ENCODE peak calls at places on chromosomes 6 and 20, in four cellular contexts. B is fibroblast of the aortic adventitia, X is NCI-H226, Z is amygdala. Q is an unnamed sample.

GRCh38 chr6:44284119-44284518 is 13.9 kb downstream of the TMEM151B start:
- DNase-seq in B (no peak), X (no peak), Z (no peak), Q (no peak)

GRCh38 chr6:37985355-37985754 is 165.8 kb downstream of the ZFAND3 start:
- DNase-seq in B (no peak), X (no peak), Z (no peak), Q (no peak)

GRCh38 chr20:59776059-59776603 is 157.3 kb downstream of the SYCP2 start:
- DNase-seq in B (no peak), X (no peak), Z (no peak), Q (no peak)

GRCh38 chr6:7912736-7913517 is 2.3 kb upstream of the TXNDC5 start:
- DNase-seq in B (peak; percentile 20), X (no peak), Z (no peak), Q (no peak)

GRCh38 chr6:110013396-110013795 is 35.3 kb downstream of the GPR6 start:
- DNase-seq in B (no peak), X (no peak), Z (no peak), Q (no peak)

GRCh38 chr6:113930183-113930582 is 40.8 kb downstream of the HDAC2 start:
- DNase-seq in B (no peak), X (no peak), Z (no peak), Q (no peak)

GRCh38 chr6:28634406-28634757 is 108.7 kb downstream of the GPX5 start:
- DNase-seq in B (no peak), X (no peak), Z (no peak), Q (no peak)

GRCh38 chr20:49352821-49353220 is 75.0 kb upstream of the ZNFX1 start:
- DNase-seq in B (no peak), X (no peak), Z (no peak), Q (no peak)

GRCh38 chr6:15082708-15083107 is 163.2 kb upstream of the JARID2 start:
- DNase-seq in B (no peak), X (no peak), Z (no peak), Q (no peak)

GRCh38 chr20:38357653-38358207 is 11.4 kb downstream of the LBP start:
- DNase-seq in B (peak; percentile 21), X (peak; percentile 12), Z (no peak), Q (no peak)

GRCh38 chr6:79461205-79461604 is 76.0 kb downstream of the LCA5 start:
- DNase-seq in B (no peak), X (no peak), Z (no peak), Q (no peak)

GRCh38 chr6:156219973-156220372 is 557.2 kb upstream of the ARID1B start:
- DNase-seq in B (no peak), X (no peak), Z (no peak), Q (no peak)

GRCh38 chr6:116596815-116597214 is 19.5 kb upstream of the RSPH4A start:
- DNase-seq in B (peak; percentile 36), X (peak; percentile 11), Z (no peak), Q (no peak)

GRCh38 chr20:45822863-45823262 is 4.2 kb downstream of the TNNC2 start:
- DNase-seq in B (no peak), X (peak; percentile 60), Z (no peak), Q (no peak)

GRCh38 chr6:106886922-106887797 is 87.4 kb downstream of the CD24 start:
- DNase-seq in B (no peak), X (no peak), Z (no peak), Q (no peak)

GRCh38 chr6:87879144-87879861 is 168.3 kb upstream of the SPACA1 start:
- DNase-seq in B (peak; percentile 1), X (no peak), Z (no peak), Q (no peak)

GRCh38 chr20:1536893-1537730 is 20.4 kb downstream of the SIRPD start:
- DNase-seq in B (no peak), X (no peak), Z (no peak), Q (no peak)

GRCh38 chr6:141164042-141164748 is 968.5 kb upstream of the GJE1 start:
- DNase-seq in B (no peak), X (no peak), Z (no peak), Q (no peak)